ENCODE peak calls at places on chromosome 16, in seven cellular contexts. V is adrenal gland, I is lower lobe of right lung, Z is fibroblast of lung, N is AG10803, K is nephron progenitor cell, O is BE2C. C is an unnamed sample.

GRCh38 chr16:29820271-29820701 is at the start of gene MVP:
- DNase-seq in N (peak; percentile 70), K (peak; percentile 27), I (peak; percentile 84), V (peak; percentile 84), Z (peak; percentile 63), O (peak; percentile 43), C (no peak)

GRCh38 chr16:84841787-84842300 is 22.1 kb downstream of the CRISPLD2 start:
- DNase-seq in N (no peak), K (no peak), O (no peak), V (no peak), Z (no peak), I (peak; percentile 83), C (peak; percentile 59)

GRCh38 chr16:52068447-52069074 is 478.4 kb downstream of the TOX3 start:
- DNase-seq in V (peak; percentile 7), Z (peak; percentile 14), O (peak; percentile 20), K (peak; percentile 27), I (no peak), N (peak; percentile 25), C (peak; percentile 24)

GRCh38 chr16:5490499-5490898 is 392.9 kb upstream of the EEF2KMT start:
- DNase-seq in K (peak; percentile 83), O (peak; percentile 80), Z (peak; percentile 17), N (no peak), I (peak; percentile 52), V (peak; percentile 10), C (peak; percentile 57)

GRCh38 chr16:4760221-4760910 is 6.6 kb downstream of the ZNF500 start:
- DNase-seq in O (no peak), K (no peak), Z (no peak), V (no peak), N (no peak), I (no peak), C (no peak)

GRCh38 chr16:1710811-1711507 is 5.0 kb downstream of the MAPK8IP3 start:
- DNase-seq in V (no peak), K (no peak), N (no peak), I (no peak), O (no peak), Z (no peak), C (no peak)

GRCh38 chr16:11757671-11758545 is 15.3 kb upstream of the TXNDC11 start:
- DNase-seq in V (peak; percentile 63), Z (peak; percentile 85), I (no peak), O (no peak), K (no peak), N (peak; percentile 18), C (no peak)

GRCh38 chr16:1527836-1528811 is 5.3 kb upstream of the TMEM204 start:
- DNase-seq in N (peak; percentile 31), Z (no peak), K (no peak), V (peak; percentile 82), O (peak; percentile 74), I (no peak), C (no peak)

GRCh38 chr16:46711106-46711769 is 21.8 kb downstream of the ORC6 start:
- DNase-seq in K (no peak), I (no peak), Z (no peak), O (peak; percentile 31), N (no peak), V (peak; percentile 82), C (no peak)

GRCh38 chr16:83952940-83953795 is at the start of gene OSGIN1:
- DNase-seq in N (peak; percentile 92), K (peak; percentile 59), Z (peak; percentile 92), O (peak; percentile 77), V (peak; percentile 97), I (peak; percentile 96), C (no peak)

GRCh38 chr16:852451-853185 is 52.1 kb upstream of the GNG13 start:
- DNase-seq in V (no peak), Z (no peak), O (peak; percentile 9), N (no peak), K (no peak), I (no peak), C (no peak)

GRCh38 chr16:11639925-11640899 is 28.0 kb upstream of the SNN start:
- DNase-seq in N (peak; percentile 99), O (peak; percentile 30), V (peak; percentile 94), Z (peak; percentile 97), K (peak; percentile 48), I (peak; percentile 89), C (no peak)

GRCh38 chr16:30839523-30840227 is 52.7 kb upstream of the ZNF629 start:
- DNase-seq in O (no peak), K (no peak), V (no peak), I (no peak), Z (no peak), N (no peak), C (no peak)

GRCh38 chr16:76963614-76964315 is 227.2 kb upstream of the MON1B start:
- DNase-seq in K (no peak), Z (no peak), O (no peak), V (no peak), I (no peak), N (no peak), C (no peak)

GRCh38 chr16:1791943-1792812 is 1.3 kb downstream of the IGFALS start:
- DNase-seq in I (peak; percentile 43), V (no peak), K (no peak), Z (no peak), N (no peak), O (peak; percentile 36), C (peak; percentile 9)

GRCh38 chr16:21265104-21265825 is 12.8 kb downstream of the CRYM start:
- DNase-seq in K (no peak), O (no peak), I (no peak), V (peak; percentile 11), N (peak; percentile 47), Z (no peak), C (no peak)

GRCh38 chr16:86798247-86799041 is 220.1 kb downstream of the FOXL1 start:
- DNase-seq in I (no peak), N (no peak), K (no peak), V (no peak), Z (peak; percentile 66), O (no peak), C (no peak)

GRCh38 chr16:15572329-15573001 is 70.5 kb downstream of the MARF1 start:
- DNase-seq in Z (peak; percentile 75), I (no peak), V (no peak), O (no peak), K (no peak), N (peak; percentile 93), C (no peak)

GRCh38 chr16:29906520-29907244 is 6.4 kb downstream of the ASPHD1 start:
- DNase-seq in O (no peak), N (no peak), V (no peak), I (peak; percentile 24), K (no peak), Z (no peak), C (no peak)

GRCh38 chr16:84513111-84514065 is 8.9 kb upstream of the MEAK7 start:
- DNase-seq in O (no peak), K (no peak), I (no peak), N (peak; percentile 78), Z (peak; percentile 96), V (no peak), C (no peak)

GRCh38 chr16:86772671-86773338 is 194.5 kb downstream of the FOXL1 start:
- DNase-seq in V (no peak), O (no peak), K (peak; percentile 54), Z (peak; percentile 97), I (no peak), N (peak; percentile 88), C (no peak)

GRCh38 chr16:48687421-48688038 is 77.5 kb upstream of the N4BP1 start:
- DNase-seq in V (peak; percentile 60), O (peak; percentile 63), Z (peak; percentile 47), N (peak; percentile 63), K (peak; percentile 62), I (peak; percentile 52), C (peak; percentile 29)

GRCh38 chr16:57801856-57802634 is at the start of gene KIFC3:
- DNase-seq in O (peak; percentile 85), N (peak; percentile 74), Z (peak; percentile 78), K (peak; percentile 90), V (peak; percentile 90), I (peak; percentile 88), C (peak; percentile 69)
- TF ChIP-seq CTCF in O (no peak), N (no peak), Z (no peak), K (no peak), V (no peak), I (peak; percentile 19), C (peak; percentile 33)

DNA sequence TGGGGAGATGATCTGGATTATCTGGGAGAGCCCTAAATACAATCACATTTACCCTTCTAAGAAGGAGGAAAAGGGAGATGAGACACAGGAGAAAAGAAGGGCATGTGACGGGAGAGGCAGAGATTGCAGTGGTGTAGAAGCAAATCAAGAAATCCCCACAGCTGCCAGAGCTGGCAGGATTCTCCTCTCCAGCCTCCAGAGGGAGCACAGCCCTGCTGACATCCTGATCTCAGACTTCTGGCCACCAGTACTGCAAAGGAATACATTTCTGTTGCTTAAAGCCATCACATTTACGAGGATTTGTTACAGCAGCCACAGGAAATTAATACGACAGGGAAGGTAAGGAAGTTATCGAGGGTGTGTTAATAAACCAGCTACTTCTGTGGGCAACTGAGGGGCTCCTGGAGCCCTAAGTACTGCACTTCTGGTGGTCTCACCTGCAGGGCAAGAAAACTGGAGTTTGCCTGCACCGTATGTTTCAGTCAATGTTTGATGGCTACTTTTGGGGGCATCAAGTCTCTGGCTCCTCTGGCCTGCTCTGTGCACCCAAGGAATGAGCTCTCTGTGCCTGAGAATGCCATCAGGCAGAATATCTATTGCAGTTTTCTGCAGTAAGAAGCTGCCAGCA is 22.9 kb upstream of the CDH13 start:
- DNase-seq in I (no peak), N (peak; percentile 72), Z (peak; percentile 51), K (peak; percentile 48), O (no peak), V (peak; percentile 16), C (no peak)
- TF ChIP-seq CTCF in I (peak; percentile 49), N (peak; percentile 83), Z (peak; percentile 90), K (peak; percentile 53), O (peak; percentile 10), V (peak; percentile 33), C (peak; percentile 70)

DNA sequence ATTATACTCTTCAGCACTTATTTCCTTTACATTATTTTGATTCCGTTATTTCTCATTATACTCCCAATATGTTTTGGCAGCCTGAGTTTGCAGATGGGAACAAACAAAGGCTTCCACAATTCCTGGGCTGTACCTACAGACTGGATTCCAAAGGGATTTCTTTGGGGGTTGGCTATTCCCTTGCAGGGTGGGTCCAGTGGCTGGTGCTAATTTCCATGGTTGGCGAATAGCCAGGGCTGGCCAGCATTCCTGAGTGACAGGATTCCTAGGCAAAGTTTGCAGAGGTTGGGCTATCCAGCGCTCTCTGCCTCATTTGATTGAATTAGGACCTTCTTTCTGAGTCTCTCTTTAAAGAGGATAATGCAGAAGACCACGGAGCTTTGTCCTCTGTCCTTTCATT is 207.4 kb downstream of the MAF start:
- DNase-seq in O (no peak), N (no peak), I (no peak), V (no peak), Z (no peak), K (no peak), C (no peak)
- TF ChIP-seq CTCF in O (no peak), N (no peak), I (no peak), V (no peak), Z (no peak), K (no peak), C (no peak)

GRCh38 chr16:13438064-13438463 is 481.9 kb upstream of the ERCC4 start:
- DNase-seq in O (no peak), K (no peak), V (no peak), N (no peak), Z (no peak), I (no peak), C (no peak)

GRCh38 chr16:13435415-13435814 is 484.5 kb upstream of the ERCC4 start:
- DNase-seq in I (no peak), O (no peak), K (no peak), N (no peak), Z (no peak), V (no peak), C (no peak)

GRCh38 chr16:13436641-13437423 is 483.1 kb upstream of the ERCC4 start:
- DNase-seq in N (peak; percentile 40), I (no peak), K (no peak), V (no peak), O (no peak), Z (peak; percentile 32), C (no peak)

GRCh38 chr16:13439766-13440165 is 480.2 kb upstream of the ERCC4 start:
- DNase-seq in Z (no peak), V (no peak), N (no peak), I (no peak), O (no peak), K (no peak), C (no peak)

GRCh38 chr16:13435873-13436474 is 484.0 kb upstream of the ERCC4 start:
- DNase-seq in O (no peak), I (no peak), K (no peak), N (no peak), Z (no peak), V (no peak), C (no peak)
- TF ChIP-seq CTCF in O (no peak), I (no peak), K (no peak), N (no peak), Z (no peak), V (no peak), C (peak; percentile 19)